ENCODE peak calls at places on chromosomes 4 and X, in eight cellular contexts. I is mesothelial cell of epicardium; L is fibroblast of mammary gland; A is T-cell; X is stimulated activated CD8-positive, alpha-beta memory T cell treated with anti-CD3 and anti-CD28 coated beads, Interleukin-15, amount 100 ng/mL, for 24 hours; E is activated CD4-positive, alpha-beta memory T cell treated with anti-CD3 and anti-CD28 coated beads for 36 hours; G is GM10248; V is ACHN. W is an unnamed sample.

GRCh38 chr4:118338981-118339765 is 13.6 kb downstream of the PRSS12 start:
- DNase-seq in I (no peak), L (peak; percentile 65), A (no peak), X (no peak), E (no peak), G (no peak), V (no peak), W (no peak)

GRCh38 chr4:73683033-73683432 is 57.3 kb upstream of the CXCL8 start:
- DNase-seq in I (no peak), L (no peak), A (no peak), X (no peak), E (no peak), G (no peak), V (no peak), W (no peak)

GRCh38 chr4:122765702-122766352 is 33.3 kb downstream of the BBS12 start:
- DNase-seq in I (no peak), L (peak; percentile 92), A (no peak), X (no peak), E (no peak), G (no peak), V (peak; percentile 89), W (no peak)

GRCh38 chrX:143580266-143580665 is 55.6 kb downstream of the SLITRK4 start:
- DNase-seq in I (no peak), L (no peak), A (no peak), X (no peak), E (no peak), G (no peak), V (no peak), W (no peak)

GRCh38 chr4:73853246-73853704 is at the start of gene PF4V1:
- DNase-seq in I (no peak), L (peak; percentile 43), A (no peak), X (no peak), E (no peak), G (no peak), V (no peak), W (no peak)

GRCh38 chrX:16804923-16805464 is 18.7 kb downstream of the TXLNG start:
- DNase-seq in I (no peak), L (no peak), A (no peak), X (no peak), E (no peak), G (no peak), V (no peak), W (no peak)

GRCh38 chrX:13533726-13534125 is 35.7 kb upstream of the EGFL6 start:
- DNase-seq in I (no peak), L (peak; percentile 66), A (no peak), X (no peak), E (no peak), G (no peak), V (peak; percentile 31), W (peak; percentile 8)

GRCh38 chr4:163191999-163192398 is 25.3 kb upstream of the NAF1 start:
- DNase-seq in I (no peak), L (peak; percentile 7), A (no peak), X (no peak), E (no peak), G (no peak), V (peak; percentile 2), W (no peak)

GRCh38 chr4:83535520-83535944 is 376 bp upstream of the GPAT3 start:
- DNase-seq in I (peak; percentile 49), L (peak; percentile 87), A (peak; percentile 34), X (no peak), E (peak; percentile 53), G (no peak), V (peak; percentile 55), W (no peak)

GRCh38 chrX:47958943-47959342 is 44.8 kb downstream of the ZNF182 start:
- DNase-seq in I (no peak), L (peak; percentile 17), A (peak; percentile 18), X (no peak), E (peak; percentile 17), G (peak; percentile 13), V (no peak), W (no peak)

GRCh38 chrX:154805696-154806091 is 409 bp upstream of the MPP1 start:
- DNase-seq in I (no peak), L (peak; percentile 16), A (no peak), X (no peak), E (no peak), G (no peak), V (peak; percentile 12), W (no peak)

GRCh38 chrX:960821-961220 is 251.6 kb downstream of the CRLF2 start:
- DNase-seq in I (no peak), L (no peak), A (no peak), X (no peak), E (no peak), G (no peak), V (no peak), W (no peak)

GRCh38 chrX:9147631-9148189 is 113.8 kb upstream of the FAM9B start:
- DNase-seq in I (no peak), L (no peak), A (no peak), X (no peak), E (no peak), G (no peak), V (no peak), W (no peak)

GRCh38 chr4:150280081-150280950 is 202.1 kb downstream of the DCLK2 start:
- DNase-seq in I (no peak), L (peak; percentile 83), A (no peak), X (no peak), E (no peak), G (no peak), V (peak; percentile 80), W (peak; percentile 43)

W was measured in retinal pigment epithelial cell.